ENCODE peak calls at places on chromosomes 4 and X, in six cellular contexts. A is ELR, N is NCI-H526, M is Daoy, H is SW480, B is pancreas. X is an unnamed sample.

GRCh38 chrX:136584545-136584944 is 52.5 kb downstream of the VGLL1 start:
- DNase-seq in A (no peak), N (no peak), M (no peak), H (no peak), B (no peak), X (no peak)

GRCh38 chrX:118498351-118498750 is 2.7 kb downstream of the DOCK11 start:
- DNase-seq in A (no peak), N (no peak), M (no peak), H (no peak), B (no peak), X (no peak)

GRCh38 chr4:120139392-120139791 is 72.7 kb upstream of the MAD2L1 start:
- DNase-seq in A (peak), N (no peak), M (no peak), H (no peak), B (no peak), X (no peak)

GRCh38 chr4:184504385-184504784 is 30.0 kb upstream of the IRF2 start:
- DNase-seq in A (no peak), N (no peak), M (no peak), H (no peak), B (no peak), X (no peak)

GRCh38 chrX:55488559-55489314 is 911 bp downstream of the USP51 start:
- DNase-seq in A (peak), N (peak), M (peak), H (peak), B (peak), X (peak)

GRCh38 chrX:83336464-83336863 is 171.6 kb upstream of the POU3F4 start:
- DNase-seq in A (no peak), N (no peak), M (no peak), H (no peak), B (no peak), X (no peak)

GRCh38 chrX:22527302-22527701 is 254.6 kb downstream of the CBLL2 start:
- DNase-seq in A (no peak), N (no peak), M (no peak), H (no peak), B (no peak), X (no peak)

GRCh38 chrX:39492495-39493162 is 605.1 kb downstream of the BCOR start:
- DNase-seq in A (no peak), N (no peak), M (no peak), H (no peak), B (no peak), X (no peak)

GRCh38 chr4:140092094-140092820 is 61.7 kb downstream of the MAML3 start:
- DNase-seq in A (peak), N (peak), M (no peak), H (peak), B (peak), X (peak)

GRCh38 chr4:12471193-12471592 is 1012.9 kb downstream of the RAB28 start:
- DNase-seq in A (no peak), N (no peak), M (no peak), H (no peak), B (no peak), X (no peak)

GRCh38 chr4:6893449-6894085 is 16.1 kb upstream of the TBC1D14 start:
- DNase-seq in A (no peak), N (no peak), M (no peak), H (peak), B (no peak), X (peak)

GRCh38 chrX:2542826-2543551 is 42.2 kb upstream of the DHRSX start:
- DNase-seq in A (no peak), N (no peak), M (no peak), H (no peak), B (no peak), X (no peak)

GRCh38 chr4:128574706-128575105 is 234.8 kb upstream of the JADE1 start:
- DNase-seq in A (peak), N (peak), M (peak), H (peak), B (peak), X (no peak)

GRCh38 chrX:94662665-94663064 is 988.7 kb downstream of the FAM133A start:
- DNase-seq in A (no peak), N (no peak), M (no peak), H (no peak), B (no peak), X (no peak)

GRCh38 chrX:42759881-42760280 is 18.1 kb downstream of the PPP1R2C start:
- DNase-seq in A (no peak), N (no peak), M (no peak), H (no peak), B (no peak), X (no peak)

GRCh38 chr4:175459571-175459970 is 352.5 kb downstream of the GPM6A start:
- DNase-seq in A (no peak), N (no peak), M (no peak), H (no peak), B (no peak), X (no peak)

GRCh38 chrX:118726887-118727685 is at the start of gene IL13RA1:
- DNase-seq in A (peak), N (peak), M (peak), H (peak), B (peak), X (peak)

GRCh38 chr4:74121643-74122579 is 22.9 kb upstream of the CXCL2 start:
- DNase-seq in A (no peak), N (no peak), M (no peak), H (no peak), B (no peak), X (no peak)

GRCh38 chr4:3452376-3452775 is 10.6 kb downstream of the HGFAC start:
- DNase-seq in A (peak), N (no peak), M (peak), H (peak), B (no peak), X (no peak)

GRCh38 chrX:140507982-140508305 is 3.1 kb upstream of the SOX3 start:
- DNase-seq in A (peak), N (no peak), M (peak), H (no peak), B (no peak), X (no peak)

GRCh38 chrX:118521435-118521834 is 25.8 kb downstream of the DOCK11 start:
- DNase-seq in A (peak), N (no peak), M (no peak), H (no peak), B (no peak), X (no peak)

GRCh38 chr4:82017680-82018079 is 356.1 kb downstream of the HNRNPD start:
- DNase-seq in A (peak), N (no peak), M (peak), H (peak), B (no peak), X (no peak)

GRCh38 chr4:11151500-11151899 is 277.2 kb downstream of the HS3ST1 start:
- DNase-seq in A (no peak), N (no peak), M (no peak), H (no peak), B (no peak), X (no peak)

GRCh38 chrX:15973299-15973698 is 118.7 kb upstream of the AP1S2 start:
- DNase-seq in A (peak), N (peak), M (peak), H (peak), B (no peak), X (no peak)

GRCh38 chr4:39435875-39436563 is 22.7 kb downstream of the RPL9 start:
- DNase-seq in A (no peak), N (no peak), M (no peak), H (no peak), B (no peak), X (no peak)

GRCh38 chr4:126268106-126268505 is 953.4 kb downstream of the FAT4 start:
- DNase-seq in A (peak), N (no peak), M (no peak), H (no peak), B (no peak), X (no peak)

GRCh38 chr4:18815081-18815778 is 793.7 kb upstream of the LCORL start:
- DNase-seq in A (no peak), N (no peak), M (no peak), H (no peak), B (no peak), X (no peak)

GRCh38 chrX:46582325-46582724 is 8.8 kb downstream of the CHST7 start:
- DNase-seq in A (peak), N (no peak), M (peak), H (no peak), B (no peak), X (no peak)

GRCh38 chr4:183153190-183153916 is 54.3 kb downstream of the WWC2 start:
- DNase-seq in A (no peak), N (no peak), M (no peak), H (no peak), B (no peak), X (no peak)

GRCh38 chr4:105666693-105667092 is 41.8 kb downstream of the INTS12 start:
- DNase-seq in A (peak), N (peak), M (no peak), H (no peak), B (no peak), X (no peak)

GRCh38 chrX:20547649-20548051 is 280.9 kb upstream of the RPS6KA3 start:
- DNase-seq in A (peak), N (no peak), M (peak), H (peak), B (no peak), X (no peak)

X was measured in lower leg skin.